ENCODE peak calls at places on chromosomes 1 and 21, in five cellular contexts. J, O, K, X and M are unnamed samples.

GRCh38 chr21:36450511-36450910 is 29.4 kb downstream of the CLDN14 start:
- DNase-seq in X (no peak), O (no peak), K (no peak), J (no peak), M (no peak)

GRCh38 chr21:26846036-26846931 is 1.1 kb upstream of the ADAMTS1 start:
- DNase-seq in O (peak; percentile 56), X (peak; percentile 61), K (no peak), J (no peak), M (peak; percentile 77)

GRCh38 chr1:27979859-27980201 is 20.1 kb downstream of the XKR8 start:
- DNase-seq in X (no peak), J (no peak), K (no peak), O (no peak), M (no peak)

GRCh38 chr1:56644941-56645662 is at the start of gene PRKAA2:
- DNase-seq in O (peak; percentile 48), K (peak; percentile 54), J (peak; percentile 44), X (peak; percentile 58), M (peak; percentile 53)

GRCh38 chr1:72281144-72281543 is 1.2 kb downstream of the NEGR1 start:
- DNase-seq in K (no peak), O (no peak), J (no peak), X (no peak), M (no peak)

GRCh38 chr1:107430540-107431228 is 289.8 kb downstream of the NTNG1 start:
- DNase-seq in J (peak; percentile 39), X (peak; percentile 25), K (peak; percentile 4), O (peak; percentile 35), M (no peak)

GRCh38 chr1:206001476-206001888 is 1.7 kb downstream of the RAB7B start:
- DNase-seq in K (no peak), O (no peak), X (no peak), J (no peak), M (no peak)

GRCh38 chr1:161298116-161298515 is 11.7 kb downstream of the MPZ start:
- DNase-seq in O (no peak), K (peak; percentile 68), X (no peak), J (peak; percentile 69), M (no peak)

GRCh38 chr1:173573596-173573995 is 29.3 kb downstream of the SLC9C2 start:
- DNase-seq in K (no peak), X (no peak), O (no peak), J (no peak), M (no peak)

GRCh38 chr1:110053557-110054428 is 16.7 kb downstream of the ALX3 start:
- DNase-seq in K (peak; percentile 73), X (peak; percentile 75), O (peak; percentile 74), J (peak; percentile 77), M (no peak)

GRCh38 chr1:181038399-181038873 is 4.7 kb downstream of the MR1 start:
- DNase-seq in O (peak; percentile 55), X (peak; percentile 44), K (peak; percentile 69), J (peak; percentile 79), M (peak; percentile 45)

GRCh38 chr1:47232187-47232874 is at the start of gene TAL1:
- DNase-seq in J (peak; percentile 27), K (no peak), O (no peak), X (no peak), M (no peak)

GRCh38 chr21:38806942-38807284 is 1.2 kb downstream of the ETS2 start:
- DNase-seq in O (no peak), X (no peak), K (peak; percentile 44), J (no peak), M (no peak)

GRCh38 chr1:175171214-175171913 is 21.2 kb downstream of the KIAA0040 start:
- DNase-seq in J (no peak), X (no peak), O (no peak), K (no peak), M (no peak)